ENCODE peak calls at places on chromosomes 13 and 19, in five cellular contexts. One of them, this sample, is unnamed.

GRCh38 chr19:48419158-48419920 is 25.9 kb downstream of the GRIN2D start:
- DNase-seq in testis: peak; percentile 81
- DNase-seq in uterus: no peak
- DNase-seq in stomach: peak; percentile 49
- DNase-seq in transverse colon: peak; percentile 75
- DNase-seq in this sample: peak; percentile 39

GRCh38 chr13:24217601-24218281 is 57.2 kb downstream of the SPATA13 start:
- DNase-seq in transverse colon: peak; percentile 80
- DNase-seq in uterus: no peak
- DNase-seq in stomach: peak; percentile 56
- DNase-seq in testis: no peak
- DNase-seq in this sample: peak; percentile 64

GRCh38 chr19:36207605-36208252 is 6.7 kb downstream of the ZNF565 start:
- DNase-seq in uterus: no peak
- DNase-seq in stomach: no peak
- DNase-seq in testis: no peak
- DNase-seq in transverse colon: no peak
- DNase-seq in this sample: no peak

GRCh38 chr19:34260771-34261173 is 6.4 kb downstream of the GARRE1 start:
- DNase-seq in transverse colon: no peak
- DNase-seq in uterus: no peak
- DNase-seq in stomach: no peak
- DNase-seq in testis: no peak
- DNase-seq in this sample: no peak

GRCh38 chr19:677601-678380 is 1.6 kb downstream of the FSTL3 start:
- DNase-seq in uterus: no peak
- DNase-seq in stomach: no peak
- DNase-seq in transverse colon: no peak
- DNase-seq in testis: no peak
- DNase-seq in this sample: peak; percentile 38

GRCh38 chr19:51501594-51502263 is at the start of gene SIGLEC12:
- DNase-seq in stomach: no peak
- DNase-seq in uterus: no peak
- DNase-seq in transverse colon: peak; percentile 28
- DNase-seq in testis: peak; percentile 31
- DNase-seq in this sample: no peak

GRCh38 chr13:23350009-23350408 is 83.5 kb downstream of the SACS start:
- DNase-seq in uterus: no peak
- DNase-seq in testis: no peak
- DNase-seq in stomach: no peak
- DNase-seq in transverse colon: no peak
- DNase-seq in this sample: no peak

GRCh38 chr13:93745884-93746283 is 519.3 kb downstream of the GPC6 start:
- DNase-seq in transverse colon: no peak
- DNase-seq in testis: no peak
- DNase-seq in uterus: no peak
- DNase-seq in stomach: no peak
- DNase-seq in this sample: no peak

GRCh38 chr19:440391-441212 is 20.2 kb downstream of the SHC2 start:
- DNase-seq in transverse colon: no peak
- DNase-seq in uterus: no peak
- DNase-seq in testis: no peak
- DNase-seq in stomach: no peak
- DNase-seq in this sample: no peak

GRCh38 chr19:7074705-7075282 is 5.3 kb downstream of the ZNF557 start:
- DNase-seq in stomach: no peak
- DNase-seq in uterus: no peak
- DNase-seq in transverse colon: no peak
- DNase-seq in testis: no peak
- DNase-seq in this sample: no peak

GRCh38 chr13:52070929-52071523 is 46.5 kb downstream of the UTP14C start:
- DNase-seq in stomach: no peak
- DNase-seq in uterus: no peak
- DNase-seq in transverse colon: no peak
- DNase-seq in testis: no peak
- DNase-seq in this sample: no peak

GRCh38 chr13:97108535-97108910 is 113.6 kb upstream of the MBNL2 start:
- DNase-seq in transverse colon: no peak
- DNase-seq in testis: no peak
- DNase-seq in uterus: peak; percentile 48
- DNase-seq in stomach: no peak
- DNase-seq in this sample: no peak

GRCh38 chr13:51837016-51837415 is 8.0 kb downstream of the TMEM272 start:
- DNase-seq in testis: no peak
- DNase-seq in transverse colon: no peak
- DNase-seq in uterus: no peak
- DNase-seq in stomach: no peak
- DNase-seq in this sample: no peak

GRCh38 chr13:101556676-101557121 is 104.2 kb downstream of the ITGBL1 start:
- DNase-seq in testis: no peak
- DNase-seq in uterus: no peak
- DNase-seq in stomach: no peak
- DNase-seq in transverse colon: no peak
- DNase-seq in this sample: no peak

GRCh38 chr13:106471957-106472543 is 63.4 kb downstream of the EFNB2 start:
- DNase-seq in stomach: peak; percentile 68
- DNase-seq in transverse colon: peak; percentile 73
- DNase-seq in uterus: peak; percentile 43
- DNase-seq in testis: peak; percentile 61
- DNase-seq in this sample: no peak

GRCh38 chr13:73877399-73877798 is 256.8 kb downstream of the KLF12 start:
- DNase-seq in testis: no peak
- DNase-seq in uterus: no peak
- DNase-seq in stomach: no peak
- DNase-seq in transverse colon: no peak
- DNase-seq in this sample: no peak

GRCh38 chr19:39982883-39983282 is 11.9 kb downstream of the PSMC4 start:
- DNase-seq in transverse colon: no peak
- DNase-seq in stomach: no peak
- DNase-seq in testis: no peak
- DNase-seq in uterus: no peak
- DNase-seq in this sample: no peak

GRCh38 chr19:29798783-29799182 is 13.0 kb upstream of the CCNE1 start:
- DNase-seq in stomach: no peak
- DNase-seq in testis: no peak
- DNase-seq in transverse colon: no peak
- DNase-seq in uterus: no peak
- DNase-seq in this sample: no peak

GRCh38 chr13:107466326-107466725 is 749.0 kb downstream of the LIG4 start:
- DNase-seq in transverse colon: no peak
- DNase-seq in testis: no peak
- DNase-seq in uterus: no peak
- DNase-seq in stomach: no peak
- DNase-seq in this sample: no peak

GRCh38 chr13:20394506-20394905 is 131.2 kb downstream of the CRYL1 start:
- DNase-seq in stomach: peak; percentile 17
- DNase-seq in testis: no peak
- DNase-seq in uterus: no peak
- DNase-seq in transverse colon: no peak
- DNase-seq in this sample: no peak

GRCh38 chr13:20391597-20392452 is 133.8 kb downstream of the CRYL1 start:
- DNase-seq in stomach: no peak
- DNase-seq in testis: no peak
- DNase-seq in uterus: no peak
- DNase-seq in transverse colon: no peak
- DNase-seq in this sample: no peak

GRCh38 chr13:66660013-66660804 is 569.9 kb downstream of the PCDH9 start:
- DNase-seq in testis: no peak
- DNase-seq in uterus: no peak
- DNase-seq in transverse colon: no peak
- DNase-seq in stomach: no peak
- DNase-seq in this sample: no peak

GRCh38 chr13:22218784-22219183 is 547.9 kb downstream of the FGF9 start:
- DNase-seq in uterus: no peak
- DNase-seq in transverse colon: no peak
- DNase-seq in testis: no peak
- DNase-seq in stomach: no peak
- DNase-seq in this sample: no peak

GRCh38 chr19:38055040-38055439 is 148.0 kb downstream of the SIPA1L3 start:
- DNase-seq in stomach: no peak
- DNase-seq in testis: no peak
- DNase-seq in uterus: no peak
- DNase-seq in transverse colon: no peak
- DNase-seq in this sample: no peak

GRCh38 chr13:99691552-99691951 is 190.3 kb downstream of the TM9SF2 start:
- DNase-seq in uterus: no peak
- DNase-seq in transverse colon: no peak
- DNase-seq in stomach: no peak
- DNase-seq in testis: no peak
- DNase-seq in this sample: no peak

GRCh38 chr13:31605076-31605858 is 134.1 kb upstream of the RXFP2 start:
- DNase-seq in testis: no peak
- DNase-seq in transverse colon: no peak
- DNase-seq in uterus: no peak
- DNase-seq in stomach: no peak
- DNase-seq in this sample: no peak

GRCh38 chr13:31528176-31528575 is 211.2 kb upstream of the RXFP2 start:
- DNase-seq in stomach: no peak
- DNase-seq in transverse colon: no peak
- DNase-seq in testis: no peak
- DNase-seq in uterus: no peak
- DNase-seq in this sample: no peak

GRCh38 chr19:50821622-50822021 is 2.0 kb downstream of the KLK1 start:
- DNase-seq in testis: no peak
- DNase-seq in transverse colon: no peak
- DNase-seq in stomach: no peak
- DNase-seq in uterus: no peak
- DNase-seq in this sample: peak; percentile 62

GRCh38 chr13:66501187-66501586 is 728.9 kb downstream of the PCDH9 start:
- DNase-seq in testis: no peak
- DNase-seq in transverse colon: no peak
- DNase-seq in stomach: no peak
- DNase-seq in uterus: no peak
- DNase-seq in this sample: no peak

GRCh38 chr19:2783781-2784145 is 690 bp upstream of the SGTA start:
- DNase-seq in testis: no peak
- DNase-seq in transverse colon: no peak
- DNase-seq in uterus: no peak
- DNase-seq in stomach: no peak
- DNase-seq in this sample: no peak

GRCh38 chr19:2787115-2787514 is 1.8 kb downstream of the THOP1 start:
- DNase-seq in stomach: no peak
- DNase-seq in transverse colon: no peak
- DNase-seq in testis: no peak
- DNase-seq in uterus: no peak
- DNase-seq in this sample: no peak

GRCh38 chr19:2788237-2788636 is 2.9 kb downstream of the THOP1 start:
- DNase-seq in testis: no peak
- DNase-seq in stomach: no peak
- DNase-seq in uterus: no peak
- DNase-seq in transverse colon: no peak
- DNase-seq in this sample: no peak

GRCh38 chr19:2782936-2783780 is at the start of gene SGTA:
- DNase-seq in testis: peak; percentile 99
- DNase-seq in uterus: peak; percentile 99
- DNase-seq in transverse colon: peak; percentile 99
- DNase-seq in stomach: peak; percentile 99
- DNase-seq in this sample: peak; percentile 99

DNA sequence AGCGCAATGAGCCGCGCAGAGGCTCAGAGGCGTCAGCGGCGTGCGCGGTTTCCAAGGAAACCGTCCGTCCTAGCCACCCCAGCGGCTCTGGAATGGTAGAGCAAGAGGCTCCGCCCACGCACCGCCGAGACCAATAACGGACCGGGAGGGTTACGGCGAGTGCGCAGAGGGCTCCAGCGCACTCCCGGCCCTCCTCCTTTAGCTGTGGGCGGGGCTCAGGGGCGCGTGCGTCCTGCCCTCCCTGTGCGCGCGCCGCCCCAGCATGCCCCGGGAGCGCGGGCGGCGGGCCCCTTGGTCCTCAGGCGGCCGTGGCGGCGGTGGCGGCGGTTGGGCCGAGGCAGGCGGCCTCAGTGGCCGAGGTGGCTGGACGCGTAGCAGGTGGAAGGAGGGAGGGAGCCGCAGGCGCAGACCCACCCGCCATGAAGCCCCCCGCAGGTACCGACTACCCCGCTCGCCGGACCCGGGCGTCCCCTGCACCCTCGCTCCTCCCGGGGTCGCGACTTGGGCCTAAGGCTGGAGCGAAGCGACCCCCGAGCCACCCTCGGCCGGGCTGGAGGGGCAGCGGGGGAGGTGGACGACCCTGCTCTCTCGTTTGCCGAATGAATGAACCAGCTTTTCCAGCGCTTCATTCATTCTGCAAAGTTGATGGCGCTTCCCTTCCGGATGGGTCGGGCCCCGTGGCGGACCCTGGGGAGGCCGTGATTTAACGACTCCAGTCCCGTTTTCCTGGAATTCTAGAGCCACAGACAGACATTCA is at the start of gene THOP1:
- DNase-seq in transverse colon: peak; percentile 99
- DNase-seq in testis: peak; percentile 99
- DNase-seq in stomach: peak; percentile 98
- DNase-seq in uterus: peak; percentile 98
- DNase-seq in this sample: peak; percentile 100
- TF ChIP-seq POLR2A in transverse colon: peak; percentile 38
- TF ChIP-seq POLR2A in testis: no peak
- TF ChIP-seq POLR2A in stomach: no peak
- TF ChIP-seq POLR2A in uterus: peak; percentile 70
- TF ChIP-seq POLR2A in this sample: peak; percentile 63

DNA sequence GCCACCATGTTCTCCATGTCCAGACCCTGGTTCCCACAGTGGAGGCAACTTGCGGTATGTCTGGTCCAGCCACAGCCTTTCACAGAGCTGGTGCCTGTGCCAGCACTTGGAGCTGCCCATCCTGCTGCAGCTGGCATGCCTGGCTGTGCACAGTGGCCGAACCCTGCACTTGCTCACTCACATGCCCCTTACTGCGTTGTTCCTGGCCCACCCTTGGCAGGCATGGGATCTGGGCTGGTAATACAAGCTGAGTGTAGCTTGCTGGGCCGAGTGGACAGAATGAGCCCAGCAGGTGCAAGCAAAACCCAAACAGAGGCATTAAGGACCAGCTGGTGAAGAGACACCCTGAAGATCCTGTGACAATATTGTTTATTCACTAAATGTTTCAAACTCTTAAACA is 583.9 kb upstream of the SLITRK6 start:
- DNase-seq in stomach: no peak
- DNase-seq in uterus: no peak
- DNase-seq in transverse colon: no peak
- DNase-seq in testis: no peak
- DNase-seq in this sample: no peak
- H3K27ac ChIP-seq in stomach: no peak overlapping the region
- H3K27ac ChIP-seq in uterus: no peak overlapping the region
- H3K27ac ChIP-seq in transverse colon: no peak overlapping the region
- H3K27ac ChIP-seq in testis: no peak overlapping the region
- H3K27ac ChIP-seq in this sample: no peak overlapping the region

GRCh38 chr19:16585808-16586476 is 13.7 kb upstream of the SLC35E1 start:
- DNase-seq in stomach: no peak
- DNase-seq in uterus: no peak
- DNase-seq in transverse colon: peak; percentile 62
- DNase-seq in testis: no peak
- DNase-seq in this sample: peak; percentile 44
- H3K4me1 ChIP-seq in stomach: peaks cover 82% of the 10 kb centered on the region
- H3K4me1 ChIP-seq in uterus: peaks cover 35% of the 10 kb centered on the region
- H3K4me1 ChIP-seq in transverse colon: peaks cover 42% of the 10 kb centered on the region
- H3K4me1 ChIP-seq in testis: peaks cover 92% of the 10 kb centered on the region
- H3K4me1 ChIP-seq in this sample: peaks cover 90% of the 10 kb centered on the region

GRCh38 chr19:28585796-28586195 is 627.2 kb downstream of the UQCRFS1 start:
- DNase-seq in stomach: no peak
- DNase-seq in uterus: no peak
- DNase-seq in testis: no peak
- DNase-seq in transverse colon: no peak
- DNase-seq in this sample: no peak
- TF ChIP-seq POLR2A in stomach: no peak
- TF ChIP-seq POLR2A in uterus: no peak
- TF ChIP-seq POLR2A in testis: no peak
- TF ChIP-seq POLR2A in transverse colon: no peak
- TF ChIP-seq POLR2A in this sample: no peak

GRCh38 chr19:46416077-46416709 is 2.8 kb upstream of the CCDC8 start:
- DNase-seq in testis: peak; percentile 96
- DNase-seq in transverse colon: peak; percentile 67
- DNase-seq in uterus: peak; percentile 93
- DNase-seq in stomach: peak; percentile 63
- DNase-seq in this sample: peak; percentile 94
- H3K27ac ChIP-seq in testis: peak overlapping the region; percentile 66
- H3K27ac ChIP-seq in transverse colon: peak overlapping the region; percentile 54
- H3K27ac ChIP-seq in uterus: peak overlapping the region; percentile 74
- H3K27ac ChIP-seq in stomach: no peak overlapping the region
- H3K27ac ChIP-seq in this sample: peak overlapping the region; percentile 64